ENCODE peak calls at places on chromosomes 1 and 21, in nine cellular contexts. B is tibial nerve, E is ovary, I is stomach, X is transverse colon, A is K562, P is GM12878, K is SK-N-SH, H is sigmoid colon. Q is an unnamed sample.

GRCh38 chr1:63730211-63730610 is 43.6 kb upstream of the ROR1 start:
- DNase-seq in B (no peak), E (no peak), I (no peak), X (no peak), A (no peak), P (no peak), K (peak; percentile 14), H (no peak), Q (no peak)

GRCh38 chr21:35256468-35256988 is 207.4 kb upstream of the RUNX1 start:
- DNase-seq in B (peak; percentile 45), E (peak; percentile 74), I (peak; percentile 95), X (peak; percentile 78), A (peak; percentile 53), P (no peak), K (peak; percentile 5), H (peak; percentile 84), Q (no peak)

GRCh38 chr1:108880850-108881249 is 4.1 kb downstream of the GPSM2 start:
- DNase-seq in B (no peak), E (no peak), I (no peak), X (no peak), A (no peak), P (no peak), K (peak; percentile 26), H (no peak), Q (no peak)

GRCh38 chr1:149888999-149889289 is 10.4 kb upstream of the BOLA1 start:
- DNase-seq in B (no peak), E (peak; percentile 73), I (peak; percentile 28), X (no peak), A (no peak), P (no peak), K (no peak), H (peak; percentile 76), Q (no peak)

GRCh38 chr21:42542596-42542995 is 28.9 kb downstream of the SLC37A1 start:
- DNase-seq in B (no peak), E (no peak), I (no peak), X (no peak), A (no peak), P (no peak), K (no peak), H (peak; percentile 57), Q (no peak)

GRCh38 chr21:41566500-41567014 is 58.6 kb upstream of the TMPRSS2 start:
- DNase-seq in B (no peak), E (no peak), I (no peak), X (peak; percentile 78), A (no peak), P (no peak), K (no peak), H (no peak), Q (no peak)

GRCh38 chr1:217525773-217526490 is 105.0 kb downstream of the GPATCH2 start:
- DNase-seq in B (no peak), E (no peak), I (no peak), X (no peak), A (no peak), P (no peak), K (no peak), H (no peak), Q (no peak)

GRCh38 chr1:229253170-229253974 is 17.5 kb upstream of the RAB4A start:
- DNase-seq in B (no peak), E (no peak), I (no peak), X (peak; percentile 18), A (no peak), P (no peak), K (peak; percentile 48), H (no peak), Q (no peak)

GRCh38 chr1:6334261-6334993 is 59.1 kb downstream of the ACOT7 start:
- DNase-seq in B (no peak), E (no peak), I (no peak), X (no peak), A (no peak), P (no peak), K (no peak), H (no peak), Q (no peak)

GRCh38 chr1:182215797-182216196 is 154.3 kb upstream of the ZNF648 start:
- DNase-seq in B (no peak), E (no peak), I (no peak), X (no peak), A (no peak), P (no peak), K (no peak), H (no peak), Q (no peak)

GRCh38 chr1:32713081-32713480 is 10.5 kb upstream of the SYNC start:
- DNase-seq in B (no peak), E (no peak), I (no peak), X (no peak), A (no peak), P (no peak), K (no peak), H (no peak), Q (no peak)

GRCh38 chr1:211036701-211037494 is 97.0 kb downstream of the KCNH1 start:
- DNase-seq in B (no peak), E (no peak), I (no peak), X (no peak), A (peak; percentile 31), P (no peak), K (no peak), H (no peak), Q (no peak)

DNA sequence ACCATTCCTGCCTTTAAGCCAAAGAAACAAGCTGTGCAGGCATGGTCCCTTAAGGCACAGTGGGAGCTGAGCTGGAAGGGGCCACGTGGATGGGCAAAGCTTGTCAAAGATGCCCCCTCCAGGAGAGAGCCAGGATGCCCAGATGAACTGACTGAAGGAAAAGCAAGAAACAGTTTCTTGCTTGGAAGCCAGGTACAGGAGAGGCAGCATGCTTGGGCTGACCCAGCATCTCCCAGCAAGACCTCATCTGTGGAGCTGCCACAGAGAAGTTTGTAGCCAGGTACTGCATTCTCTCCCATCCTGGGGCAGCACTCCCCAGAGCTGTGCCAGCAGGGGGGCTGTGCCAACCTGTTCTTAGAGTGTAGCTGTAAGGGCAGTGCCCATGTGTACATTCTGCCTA is 1.3 kb upstream of the SLC50A1 start:
- DNase-seq in B (no peak), E (no peak), I (no peak), X (no peak), A (no peak), P (no peak), K (no peak), H (no peak), Q (no peak)
- H3K36me3 ChIP-seq in B (no peaks in the 10 kb centered on the region), E (no peaks in the 10 kb centered on the region), I (peaks cover 49% of the 10 kb centered on the region), X (no peaks in the 10 kb centered on the region), A (peaks cover 44% of the 10 kb centered on the region), P (peaks cover 3% of the 10 kb centered on the region), K (peaks cover 17% of the 10 kb centered on the region), H (peaks cover 35% of the 10 kb centered on the region), Q (peaks cover 30% of the 10 kb centered on the region)

DNA sequence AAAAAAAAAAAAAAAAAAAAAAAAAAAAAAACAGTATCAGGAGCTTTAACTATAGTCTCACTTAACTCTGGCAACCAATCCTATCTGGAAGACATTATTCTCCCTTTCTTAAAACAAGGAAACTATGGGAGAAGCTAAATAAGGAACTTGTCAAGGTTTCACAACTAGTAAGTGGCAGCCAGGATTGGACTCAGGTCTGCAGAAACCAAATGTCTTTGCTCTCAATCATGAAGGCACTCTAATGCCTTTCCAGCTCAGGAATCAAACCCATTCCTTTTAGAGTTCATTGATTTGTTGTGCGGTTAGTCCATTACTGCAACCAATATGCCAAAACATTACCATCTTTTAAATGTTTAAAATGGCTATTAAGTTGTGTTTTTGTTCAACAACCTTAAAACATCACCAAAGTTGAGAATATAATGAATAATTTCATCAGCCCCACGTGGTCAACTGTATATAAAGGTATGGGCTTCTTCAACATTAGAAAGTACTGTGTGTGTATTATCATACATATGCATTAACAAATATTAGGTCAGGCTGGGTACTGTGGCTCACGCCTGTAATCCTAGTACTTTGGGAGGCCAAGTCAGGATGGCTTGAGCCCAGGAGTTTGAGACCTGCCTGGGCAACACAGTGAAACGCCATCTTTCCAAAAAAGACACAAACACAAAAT is 1.5 kb downstream of the EPRS1 start:
- DNase-seq in B (no peak), E (no peak), I (no peak), X (no peak), A (no peak), P (no peak), K (no peak), H (no peak), Q (no peak)
- H3K27ac ChIP-seq in B (peak overlapping the region; percentile 93), E (no peak overlapping the region), I (peak overlapping the region; percentile 89), X (peak overlapping the region; percentile 93), A (peak overlapping the region; percentile 91), P (peak overlapping the region; percentile 4), K (no peak overlapping the region), H (peak overlapping the region; percentile 92), Q (no peak overlapping the region)

DNA sequence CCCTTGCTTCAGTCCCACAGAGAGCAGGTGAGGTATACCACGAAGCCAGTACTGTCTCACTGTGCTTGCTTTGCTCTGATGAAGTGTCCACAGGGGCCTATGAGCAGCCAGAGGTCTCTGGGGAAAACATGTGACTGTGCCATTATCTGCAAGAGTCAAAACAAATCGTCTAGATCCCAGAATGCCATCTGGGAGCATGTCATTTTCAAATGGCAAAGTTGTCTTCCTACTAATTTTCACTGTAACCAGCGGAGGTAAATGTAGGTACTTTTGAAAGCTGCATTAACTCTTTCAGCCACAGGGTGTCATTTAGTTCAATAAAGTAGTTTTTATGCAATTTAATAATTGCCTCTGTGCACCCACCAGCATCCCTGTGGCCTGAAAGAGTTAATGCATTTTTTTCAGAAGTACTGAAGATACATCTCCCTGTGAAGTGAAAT is 173.6 kb upstream of the SGIP1 start:
- DNase-seq in B (no peak), E (no peak), I (no peak), X (no peak), A (no peak), P (no peak), K (no peak), H (no peak), Q (no peak)
- TF ChIP-seq EP300 in B (no peak), E (no peak), I (no peak), X (no peak), A (no peak), P (no peak), K (no peak), H (no peak), Q (no peak)

GRCh38 chr1:51794868-51795267 is 83.7 kb downstream of the NRDC start:
- DNase-seq in B (no peak), E (no peak), I (no peak), X (no peak), A (no peak), P (no peak), K (no peak), H (no peak), Q (no peak)

GRCh38 chr1:51790385-51790784 is 88.1 kb downstream of the NRDC start:
- DNase-seq in B (no peak), E (no peak), I (no peak), X (no peak), A (no peak), P (no peak), K (no peak), H (no peak), Q (no peak)

GRCh38 chr1:51792864-51793263 is 85.7 kb downstream of the NRDC start:
- DNase-seq in B (no peak), E (no peak), I (no peak), X (no peak), A (no peak), P (no peak), K (no peak), H (no peak), Q (no peak)

GRCh38 chr1:51791888-51792287 is 86.6 kb downstream of the NRDC start:
- DNase-seq in B (no peak), E (no peak), I (no peak), X (no peak), A (no peak), P (no peak), K (no peak), H (no peak), Q (no peak)

GRCh38 chr1:51794260-51794659 is 84.3 kb downstream of the NRDC start:
- DNase-seq in B (no peak), E (no peak), I (no peak), X (no peak), A (no peak), P (no peak), K (no peak), H (no peak), Q (no peak)
- H3K36me3 ChIP-seq in B (peaks cover 20% of the 10 kb centered on the region), E (no peaks in the 10 kb centered on the region), I (peaks cover 97% of the 10 kb centered on the region), X (no peaks in the 10 kb centered on the region), A (peaks cover 89% of the 10 kb centered on the region), P (peaks cover 34% of the 10 kb centered on the region), K (peaks cover 60% of the 10 kb centered on the region), H (peaks cover 93% of the 10 kb centered on the region), Q (peaks cover 86% of the 10 kb centered on the region)

Q was measured in suprapubic skin.